ENCODE peak calls at places on chromosomes 6 and 20, in six cellular contexts. B is NCI-H1436, X is left ventricle myocardium inferior, D is cardiac muscle cell, K is AG08395, F is neuronal stem cell. Y is an unnamed sample.

GRCh38 chr6:13435477-13435876 is 51.9 kb downstream of the GFOD1 start:
- DNase-seq in B (no peak), X (no peak), D (no peak), K (no peak), F (no peak), Y (no peak)

GRCh38 chr6:36727491-36728021 is 29.9 kb downstream of the RAB44 start:
- DNase-seq in B (peak), X (no peak), D (peak), K (peak), F (no peak), Y (no peak)

GRCh38 chr6:15283986-15284361 is 38.1 kb downstream of the JARID2 start:
- DNase-seq in B (no peak), X (no peak), D (peak), K (peak), F (no peak), Y (no peak)

GRCh38 chr6:148414836-148415235 is 72.2 kb downstream of the SASH1 start:
- DNase-seq in B (no peak), X (no peak), D (peak), K (peak), F (no peak), Y (no peak)

GRCh38 chr20:19992996-19993908 is 23.9 kb upstream of the NAA20 start:
- DNase-seq in B (no peak), X (no peak), D (peak), K (peak), F (no peak), Y (no peak)

GRCh38 chr6:137237413-137238170 is 18.4 kb upstream of the IFNGR1 start:
- DNase-seq in B (no peak), X (no peak), D (peak), K (peak), F (no peak), Y (no peak)

GRCh38 chr6:105075210-105075609 is 104.6 kb downstream of the POPDC3 start:
- DNase-seq in B (no peak), X (no peak), D (no peak), K (no peak), F (no peak), Y (peak)

GRCh38 chr6:75601608-75602163 is at the start of gene SENP6:
- DNase-seq in B (peak), X (peak), D (peak), K (peak), F (peak), Y (peak)

GRCh38 chr6:16082367-16082766 is 46.5 kb upstream of the MYLIP start:
- DNase-seq in B (no peak), X (no peak), D (peak), K (no peak), F (no peak), Y (no peak)

GRCh38 chr6:118319890-118320289 is 228.2 kb upstream of the PLN start:
- DNase-seq in B (no peak), X (no peak), D (no peak), K (no peak), F (no peak), Y (no peak)

GRCh38 chr6:43061861-43062260 is 2.4 kb downstream of the KLC4 start:
- DNase-seq in B (no peak), X (no peak), D (no peak), K (no peak), F (no peak), Y (no peak)

GRCh38 chr6:31702421-31702818 is 704 bp downstream of the ABHD16A start:
- DNase-seq in B (no peak), X (no peak), D (no peak), K (no peak), F (no peak), Y (peak)

GRCh38 chr6:89952696-89953095 is 58.4 kb downstream of the GJA10 start:
- DNase-seq in B (no peak), X (no peak), D (peak), K (peak), F (no peak), Y (no peak)

GRCh38 chr6:64012351-64013060 is 376.9 kb downstream of the PHF3 start:
- DNase-seq in B (peak), X (no peak), D (peak), K (no peak), F (peak), Y (peak)

GRCh38 chr6:148407372-148407771 is 64.7 kb downstream of the SASH1 start:
- DNase-seq in B (no peak), X (no peak), D (peak), K (peak), F (no peak), Y (no peak)

GRCh38 chr6:148462203-148462602 is 119.6 kb downstream of the SASH1 start:
- DNase-seq in B (no peak), X (no peak), D (no peak), K (no peak), F (no peak), Y (no peak)

GRCh38 chr6:136639671-136640070 is 89.4 kb upstream of the MAP7 start:
- DNase-seq in B (no peak), X (no peak), D (no peak), K (no peak), F (no peak), Y (no peak)

GRCh38 chr20:61437280-61438206 is 185.5 kb downstream of the CDH4 start:
- DNase-seq in B (no peak), X (peak), D (peak), K (no peak), F (peak), Y (no peak)

GRCh38 chr6:73727114-73727513 is 31.1 kb downstream of the CD109 start:
- DNase-seq in B (no peak), X (no peak), D (no peak), K (no peak), F (no peak), Y (no peak)

GRCh38 chr6:154457046-154457713 is 53.3 kb downstream of the CNKSR3 start:
- DNase-seq in B (no peak), X (no peak), D (no peak), K (no peak), F (no peak), Y (no peak)

GRCh38 chr20:60957621-60958020 is 294.4 kb upstream of the CDH4 start:
- DNase-seq in B (no peak), X (no peak), D (no peak), K (no peak), F (no peak), Y (no peak)

Y was measured in Karpas-422.